ENCODE peak calls at places on chromosomes 4 and X, in four cellular contexts. One of them, this sample, is unnamed.

GRCh38 chrX:24069877-24070276 is 15.1 kb downstream of the EIF2S3 start:
- DNase-seq in fibroblast of lung: no peak
- DNase-seq in HCT116: no peak
- DNase-seq in foreskin fibroblast: no peak
- DNase-seq in this sample: no peak

GRCh38 chrX:40852573-40852972 is 117.2 kb upstream of the MED14 start:
- DNase-seq in fibroblast of lung: no peak
- DNase-seq in HCT116: no peak
- DNase-seq in foreskin fibroblast: no peak
- DNase-seq in this sample: no peak

GRCh38 chr4:39320381-39321115 is 45.6 kb downstream of the RFC1 start:
- DNase-seq in fibroblast of lung: peak; percentile 60
- DNase-seq in HCT116: no peak
- DNase-seq in foreskin fibroblast: peak; percentile 63
- DNase-seq in this sample: no peak

GRCh38 chr4:53422367-53422766 is 44.9 kb downstream of the FIP1L1 start:
- DNase-seq in fibroblast of lung: no peak
- DNase-seq in HCT116: no peak
- DNase-seq in foreskin fibroblast: no peak
- DNase-seq in this sample: no peak

GRCh38 chr4:1328267-1329155 is 18.5 kb upstream of the UVSSA start:
- DNase-seq in fibroblast of lung: no peak
- DNase-seq in HCT116: no peak
- DNase-seq in foreskin fibroblast: no peak
- DNase-seq in this sample: no peak

GRCh38 chrX:123967497-123967896 is 6.0 kb downstream of the STAG2 start:
- DNase-seq in fibroblast of lung: no peak
- DNase-seq in HCT116: no peak
- DNase-seq in foreskin fibroblast: no peak
- DNase-seq in this sample: no peak

GRCh38 chr4:180675368-180675675 is 1567.9 kb upstream of the TENM3 start:
- DNase-seq in fibroblast of lung: no peak
- DNase-seq in HCT116: no peak
- DNase-seq in foreskin fibroblast: no peak
- DNase-seq in this sample: no peak

GRCh38 chr4:40614031-40614430 is 15.6 kb downstream of the RBM47 start:
- DNase-seq in fibroblast of lung: no peak
- DNase-seq in HCT116: no peak
- DNase-seq in foreskin fibroblast: no peak
- DNase-seq in this sample: no peak

GRCh38 chr4:6873291-6873690 is 36.3 kb upstream of the TBC1D14 start:
- DNase-seq in fibroblast of lung: no peak
- DNase-seq in HCT116: no peak
- DNase-seq in foreskin fibroblast: peak; percentile 48
- DNase-seq in this sample: no peak

GRCh38 chrX:40402771-40403533 is 177.8 kb upstream of the ATP6AP2 start:
- DNase-seq in fibroblast of lung: peak; percentile 58
- DNase-seq in HCT116: no peak
- DNase-seq in foreskin fibroblast: peak; percentile 43
- DNase-seq in this sample: no peak

GRCh38 chrX:24186483-24186882 is 37.0 kb downstream of the ZFX start:
- DNase-seq in fibroblast of lung: no peak
- DNase-seq in HCT116: no peak
- DNase-seq in foreskin fibroblast: no peak
- DNase-seq in this sample: no peak

GRCh38 chrX:137363559-137363958 is 202.4 kb upstream of the ZIC3 start:
- DNase-seq in fibroblast of lung: no peak
- DNase-seq in HCT116: no peak
- DNase-seq in foreskin fibroblast: no peak
- DNase-seq in this sample: no peak

GRCh38 chr4:91113130-91113706 is 986.0 kb downstream of the CCSER1 start:
- DNase-seq in fibroblast of lung: peak; percentile 20
- DNase-seq in HCT116: peak; percentile 28
- DNase-seq in foreskin fibroblast: peak; percentile 2
- DNase-seq in this sample: peak; percentile 25

GRCh38 chrX:2404816-2405215 is 96.0 kb downstream of the DHRSX start:
- DNase-seq in fibroblast of lung: no peak
- DNase-seq in HCT116: no peak
- DNase-seq in foreskin fibroblast: no peak
- DNase-seq in this sample: no peak

GRCh38 chr4:144514736-144515135 is 131.2 kb upstream of the HHIP start:
- DNase-seq in fibroblast of lung: no peak
- DNase-seq in HCT116: no peak
- DNase-seq in foreskin fibroblast: no peak
- DNase-seq in this sample: no peak

GRCh38 chr4:6680372-6681034 is 13.2 kb upstream of the S100P start:
- DNase-seq in fibroblast of lung: no peak
- DNase-seq in HCT116: no peak
- DNase-seq in foreskin fibroblast: no peak
- DNase-seq in this sample: no peak

GRCh38 chr4:139692300-139693012 is 26.8 kb downstream of the MGST2 start:
- DNase-seq in fibroblast of lung: no peak
- DNase-seq in HCT116: no peak
- DNase-seq in foreskin fibroblast: no peak
- DNase-seq in this sample: no peak

GRCh38 chrX:124212622-124213021 is 119.8 kb upstream of the TEX13D start:
- DNase-seq in fibroblast of lung: no peak
- DNase-seq in HCT116: no peak
- DNase-seq in foreskin fibroblast: no peak
- DNase-seq in this sample: no peak

GRCh38 chr4:180635276-180635675 is 1607.9 kb upstream of the TENM3 start:
- DNase-seq in fibroblast of lung: peak; percentile 77
- DNase-seq in HCT116: no peak
- DNase-seq in foreskin fibroblast: no peak
- DNase-seq in this sample: no peak

GRCh38 chr4:128847074-128847724 is 37.7 kb downstream of the JADE1 start:
- DNase-seq in fibroblast of lung: no peak
- DNase-seq in HCT116: no peak
- DNase-seq in foreskin fibroblast: peak; percentile 58
- DNase-seq in this sample: no peak

GRCh38 chr4:164368894-164369293 is 385.0 kb upstream of the SMIM31 start:
- DNase-seq in fibroblast of lung: no peak
- DNase-seq in HCT116: no peak
- DNase-seq in foreskin fibroblast: no peak
- DNase-seq in this sample: no peak

GRCh38 chr4:121304843-121305348 is 75.9 kb downstream of the QRFPR start:
- DNase-seq in fibroblast of lung: no peak
- DNase-seq in HCT116: no peak
- DNase-seq in foreskin fibroblast: no peak
- DNase-seq in this sample: no peak

GRCh38 chr4:119652978-119653377 is 24.4 kb upstream of the PDE5A start:
- DNase-seq in fibroblast of lung: peak; percentile 95
- DNase-seq in HCT116: no peak
- DNase-seq in foreskin fibroblast: peak; percentile 79
- DNase-seq in this sample: no peak

GRCh38 chr4:42655248-42655647 is 1.7 kb downstream of the ATP8A1 start:
- DNase-seq in fibroblast of lung: no peak
- DNase-seq in HCT116: no peak
- DNase-seq in foreskin fibroblast: peak; percentile 4
- DNase-seq in this sample: no peak

GRCh38 chr4:106587558-106587957 is 219.0 kb upstream of the GIMD1 start:
- DNase-seq in fibroblast of lung: peak; percentile 87
- DNase-seq in HCT116: no peak
- DNase-seq in foreskin fibroblast: peak; percentile 73
- DNase-seq in this sample: no peak

GRCh38 chr4:22099896-22100295 is 151.3 kb upstream of the KCNIP4 start:
- DNase-seq in fibroblast of lung: peak; percentile 73
- DNase-seq in HCT116: no peak
- DNase-seq in foreskin fibroblast: peak; percentile 35
- DNase-seq in this sample: no peak

GRCh38 chr4:172963498-172964294 is 204.9 kb upstream of the GALNT7 start:
- DNase-seq in fibroblast of lung: no peak
- DNase-seq in HCT116: no peak
- DNase-seq in foreskin fibroblast: no peak
- DNase-seq in this sample: no peak

GRCh38 chrX:132520792-132521191 is 32.0 kb upstream of the MBNL3 start:
- DNase-seq in fibroblast of lung: no peak
- DNase-seq in HCT116: no peak
- DNase-seq in foreskin fibroblast: no peak
- DNase-seq in this sample: no peak

GRCh38 chr4:181646864-181647263 is 596.3 kb upstream of the TENM3 start:
- DNase-seq in fibroblast of lung: peak; percentile 64
- DNase-seq in HCT116: no peak
- DNase-seq in foreskin fibroblast: no peak
- DNase-seq in this sample: no peak

GRCh38 chrX:31060013-31060412 is 11.8 kb downstream of the FTHL17 start:
- DNase-seq in fibroblast of lung: no peak
- DNase-seq in HCT116: no peak
- DNase-seq in foreskin fibroblast: no peak
- DNase-seq in this sample: no peak

GRCh38 chr4:176207839-176208238 is 12.5 kb upstream of the SPATA4 start:
- DNase-seq in fibroblast of lung: no peak
- DNase-seq in HCT116: no peak
- DNase-seq in foreskin fibroblast: no peak
- DNase-seq in this sample: peak; percentile 54

GRCh38 chrX:19721726-19722370 is 165.6 kb downstream of the SH3KBP1 start:
- DNase-seq in fibroblast of lung: peak; percentile 23
- DNase-seq in HCT116: no peak
- DNase-seq in foreskin fibroblast: no peak
- DNase-seq in this sample: no peak

GRCh38 chr4:87257523-87257922 is 37.1 kb upstream of the KLHL8 start:
- DNase-seq in fibroblast of lung: no peak
- DNase-seq in HCT116: no peak
- DNase-seq in foreskin fibroblast: no peak
- DNase-seq in this sample: no peak

GRCh38 chr4:159012381-159012780 is 90.5 kb upstream of the RAPGEF2 start:
- DNase-seq in fibroblast of lung: peak; percentile 48
- DNase-seq in HCT116: no peak
- DNase-seq in foreskin fibroblast: peak; percentile 85
- DNase-seq in this sample: no peak

GRCh38 chr4:3871181-3871852 is 105.1 kb downstream of the ADRA2C start:
- DNase-seq in fibroblast of lung: no peak
- DNase-seq in HCT116: no peak
- DNase-seq in foreskin fibroblast: no peak
- DNase-seq in this sample: no peak
- H3K4me3 ChIP-seq in fibroblast of lung: no peak overlapping the region
- H3K4me3 ChIP-seq in HCT116: no peak overlapping the region
- H3K4me3 ChIP-seq in foreskin fibroblast: no peak overlapping the region
- H3K4me3 ChIP-seq in this sample: no peak overlapping the region

DNA sequence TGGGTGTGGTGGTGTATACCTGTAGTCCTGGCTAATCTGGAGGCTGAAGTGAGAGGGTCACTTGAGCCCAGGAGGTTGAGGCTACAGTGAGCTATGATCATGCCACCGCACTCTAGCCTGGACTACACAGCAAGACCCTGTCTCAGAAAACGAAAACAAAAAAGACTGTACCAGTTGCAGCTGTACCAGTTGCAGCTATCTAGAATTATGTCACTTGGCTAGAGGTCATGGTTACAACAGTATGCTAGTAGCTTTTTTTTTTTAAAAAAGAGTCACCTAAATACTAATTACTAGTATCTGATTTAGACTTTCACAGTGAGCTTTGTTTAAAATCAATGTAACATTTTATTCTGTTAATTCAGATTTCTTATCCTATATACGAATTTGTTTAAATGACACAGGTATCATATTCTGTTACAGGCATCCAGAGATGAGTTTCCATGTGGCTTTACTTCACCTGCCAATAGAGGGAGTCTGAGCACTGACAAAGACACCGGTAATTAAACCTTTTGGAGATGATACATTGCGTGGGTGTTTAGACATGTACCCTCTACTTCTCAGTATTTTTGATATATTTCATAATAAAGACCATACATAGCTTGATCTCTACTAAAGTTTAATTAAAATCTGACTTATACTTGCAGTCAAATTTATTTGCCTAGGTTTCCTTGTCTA is 100.2 kb upstream of the IL13RA1 start:
- DNase-seq in fibroblast of lung: peak; percentile 2
- DNase-seq in HCT116: no peak
- DNase-seq in foreskin fibroblast: peak; percentile 12
- DNase-seq in this sample: no peak
- TF ChIP-seq CTCF in fibroblast of lung: no peak
- TF ChIP-seq CTCF in HCT116: peak; percentile 59
- TF ChIP-seq CTCF in foreskin fibroblast: peak; percentile 24
- TF ChIP-seq CTCF in this sample: peak; percentile 47

GRCh38 chr4:149795256-149795655 is 20.4 kb downstream of the IQCM start:
- DNase-seq in fibroblast of lung: no peak
- DNase-seq in HCT116: no peak
- DNase-seq in foreskin fibroblast: no peak
- DNase-seq in this sample: no peak
- H3K4me3 ChIP-seq in fibroblast of lung: no peak overlapping the region
- H3K4me3 ChIP-seq in HCT116: no peak overlapping the region
- H3K4me3 ChIP-seq in foreskin fibroblast: no peak overlapping the region
- H3K4me3 ChIP-seq in this sample: no peak overlapping the region

GRCh38 chr4:97664741-97665140 is 478.5 kb downstream of the STPG2 start:
- DNase-seq in fibroblast of lung: no peak
- DNase-seq in HCT116: no peak
- DNase-seq in foreskin fibroblast: no peak
- DNase-seq in this sample: no peak
- TF ChIP-seq CTCF in fibroblast of lung: no peak
- TF ChIP-seq CTCF in HCT116: no peak
- TF ChIP-seq CTCF in foreskin fibroblast: no peak
- TF ChIP-seq CTCF in this sample: no peak

GRCh38 chr4:186104895-186105720 is 604 bp downstream of the FAM149A start:
- DNase-seq in fibroblast of lung: no peak
- DNase-seq in HCT116: no peak
- DNase-seq in foreskin fibroblast: peak; percentile 23
- DNase-seq in this sample: no peak
- H3K4me3 ChIP-seq in fibroblast of lung: no peak overlapping the region
- H3K4me3 ChIP-seq in HCT116: peak overlapping the region; percentile 60
- H3K4me3 ChIP-seq in foreskin fibroblast: no peak overlapping the region
- H3K4me3 ChIP-seq in this sample: no peak overlapping the region

GRCh38 chrX:14347523-14347922 is 181.8 kb upstream of the GLRA2 start:
- DNase-seq in fibroblast of lung: no peak
- DNase-seq in HCT116: no peak
- DNase-seq in foreskin fibroblast: no peak
- DNase-seq in this sample: no peak

GRCh38 chrX:14344172-14344940 is 185.0 kb upstream of the GLRA2 start:
- DNase-seq in fibroblast of lung: no peak
- DNase-seq in HCT116: no peak
- DNase-seq in foreskin fibroblast: no peak
- DNase-seq in this sample: no peak
- TF ChIP-seq CTCF in fibroblast of lung: no peak
- TF ChIP-seq CTCF in HCT116: peak; percentile 7
- TF ChIP-seq CTCF in foreskin fibroblast: no peak
- TF ChIP-seq CTCF in this sample: no peak

DNA sequence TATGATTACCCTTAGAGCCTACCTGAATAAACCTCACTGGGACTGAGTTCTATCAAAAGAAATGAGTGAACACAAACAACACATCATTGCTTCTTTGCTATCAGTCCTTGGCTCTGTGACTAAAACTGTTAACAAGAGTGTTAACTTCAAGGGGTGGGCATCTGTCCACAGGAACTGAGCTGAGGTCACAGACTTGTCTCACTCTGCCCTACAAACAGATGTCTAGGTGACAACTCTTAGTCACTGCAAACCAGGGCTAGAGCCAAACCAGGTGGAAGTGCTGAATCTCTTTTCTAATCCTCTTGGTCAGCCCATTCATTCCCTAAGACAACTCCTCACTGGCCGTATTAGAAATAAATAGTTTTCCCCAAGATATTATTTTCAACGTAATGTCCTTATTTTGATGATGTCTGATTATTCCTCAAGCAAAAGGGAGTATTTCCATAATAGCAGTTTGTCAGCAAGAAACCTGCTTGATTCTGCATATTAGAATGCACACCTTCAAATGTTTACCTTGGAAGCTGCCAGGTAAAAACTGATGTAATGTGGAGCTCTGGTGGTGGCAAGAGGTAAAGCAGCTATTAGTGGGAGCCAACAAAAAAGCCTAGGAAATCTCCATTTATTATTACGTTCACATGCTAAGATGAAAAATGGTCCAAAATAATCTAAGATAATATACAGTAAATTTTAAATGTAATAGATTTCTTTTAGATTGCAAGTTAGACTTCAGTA is 4.0 kb downstream of the COL25A1 start:
- DNase-seq in fibroblast of lung: no peak
- DNase-seq in HCT116: peak; percentile 38
- DNase-seq in foreskin fibroblast: peak; percentile 37
- DNase-seq in this sample: peak; percentile 26
- H3K4me3 ChIP-seq in fibroblast of lung: no peak overlapping the region
- H3K4me3 ChIP-seq in HCT116: no peak overlapping the region
- H3K4me3 ChIP-seq in foreskin fibroblast: no peak overlapping the region
- H3K4me3 ChIP-seq in this sample: no peak overlapping the region